ENCODE peak calls at places on chromosomes 16 and 17, in six cellular contexts. V, B, K, I, E and W are unnamed samples.

GRCh38 chr17:33964344-33964979 is 290.6 kb upstream of the CCL2 start:
- DNase-seq in V (no peak), B (no peak), K (no peak), I (no peak), E (no peak), W (no peak)

GRCh38 chr17:81389585-81389984 is 5.7 kb upstream of the BAHCC1 start:
- DNase-seq in V (no peak), B (no peak), K (no peak), I (no peak), E (no peak), W (no peak)

GRCh38 chr17:11980813-11981212 is 16.5 kb downstream of the ZNF18 start:
- DNase-seq in V (no peak), B (no peak), K (no peak), I (peak; percentile 6), E (no peak), W (no peak)

GRCh38 chr16:53827741-53828140 is 123.8 kb downstream of the FTO start:
- DNase-seq in V (peak; percentile 91), B (no peak), K (no peak), I (peak; percentile 62), E (no peak), W (no peak)

GRCh38 chr16:61007694-61008093 is 1028.5 kb downstream of the CDH8 start:
- DNase-seq in V (no peak), B (no peak), K (no peak), I (no peak), E (no peak), W (no peak)

GRCh38 chr16:73196670-73197069 is 148.7 kb upstream of the ZFHX3 start:
- DNase-seq in V (peak; percentile 85), B (no peak), K (peak; percentile 71), I (peak; percentile 82), E (peak; percentile 33), W (peak; percentile 71)

GRCh38 chr17:45221997-45222272 is 250 bp downstream of the FMNL1 start:
- DNase-seq in V (peak; percentile 55), B (no peak), K (no peak), I (no peak), E (no peak), W (no peak)

GRCh38 chr17:15290605-15291004 is 25.5 kb upstream of the PMP22 start:
- DNase-seq in V (no peak), B (no peak), K (no peak), I (peak; percentile 12), E (no peak), W (no peak)

GRCh38 chr16:84617631-84618427 is at the start of gene COTL1:
- DNase-seq in V (peak; percentile 98), B (peak; percentile 96), K (peak; percentile 98), I (peak; percentile 99), E (peak; percentile 98), W (peak; percentile 90)

GRCh38 chr17:7038025-7038862 is 2.4 kb downstream of the SLC16A13 start:
- DNase-seq in V (peak; percentile 32), B (no peak), K (no peak), I (no peak), E (no peak), W (no peak)

GRCh38 chr17:43578699-43579569 is 32.8 kb upstream of the ETV4 start:
- DNase-seq in V (peak; percentile 51), B (peak; percentile 50), K (no peak), I (peak; percentile 32), E (no peak), W (peak; percentile 55)

GRCh38 chr17:1551741-1552140 is 10.9 kb downstream of the PITPNA start:
- DNase-seq in V (no peak), B (no peak), K (no peak), I (no peak), E (no peak), W (no peak)

GRCh38 chr16:3150346-3151218 is 15.8 kb downstream of the ZNF213 start:
- DNase-seq in V (peak; percentile 99), B (peak; percentile 100), K (peak; percentile 96), I (peak; percentile 97), E (peak; percentile 96), W (peak; percentile 96)

GRCh38 chr16:3149630-3150345 is 15.0 kb downstream of the ZNF213 start:
- DNase-seq in V (peak; percentile 88), B (peak; percentile 69), K (peak; percentile 85), I (peak; percentile 83), E (peak; percentile 75), W (peak; percentile 76)

GRCh38 chr16:3153077-3153368 is 18.2 kb downstream of the ZNF213 start:
- DNase-seq in V (no peak), B (no peak), K (no peak), I (no peak), E (no peak), W (no peak)

GRCh38 chr16:3152022-3152272 is 17.1 kb downstream of the ZNF213 start:
- DNase-seq in V (no peak), B (no peak), K (no peak), I (no peak), E (peak; percentile 39), W (no peak)

GRCh38 chr16:3152273-3153076 is 17.6 kb downstream of the ZNF213 start:
- DNase-seq in V (peak; percentile 94), B (peak; percentile 87), K (peak; percentile 82), I (peak; percentile 90), E (peak; percentile 92), W (peak; percentile 90)
- H3K27ac ChIP-seq in V (no peak overlapping the region), B (no peak overlapping the region), K (peak overlapping the region; percentile 44), I (no peak overlapping the region), E (peak overlapping the region; percentile 59), W (no peak overlapping the region)

DNA sequence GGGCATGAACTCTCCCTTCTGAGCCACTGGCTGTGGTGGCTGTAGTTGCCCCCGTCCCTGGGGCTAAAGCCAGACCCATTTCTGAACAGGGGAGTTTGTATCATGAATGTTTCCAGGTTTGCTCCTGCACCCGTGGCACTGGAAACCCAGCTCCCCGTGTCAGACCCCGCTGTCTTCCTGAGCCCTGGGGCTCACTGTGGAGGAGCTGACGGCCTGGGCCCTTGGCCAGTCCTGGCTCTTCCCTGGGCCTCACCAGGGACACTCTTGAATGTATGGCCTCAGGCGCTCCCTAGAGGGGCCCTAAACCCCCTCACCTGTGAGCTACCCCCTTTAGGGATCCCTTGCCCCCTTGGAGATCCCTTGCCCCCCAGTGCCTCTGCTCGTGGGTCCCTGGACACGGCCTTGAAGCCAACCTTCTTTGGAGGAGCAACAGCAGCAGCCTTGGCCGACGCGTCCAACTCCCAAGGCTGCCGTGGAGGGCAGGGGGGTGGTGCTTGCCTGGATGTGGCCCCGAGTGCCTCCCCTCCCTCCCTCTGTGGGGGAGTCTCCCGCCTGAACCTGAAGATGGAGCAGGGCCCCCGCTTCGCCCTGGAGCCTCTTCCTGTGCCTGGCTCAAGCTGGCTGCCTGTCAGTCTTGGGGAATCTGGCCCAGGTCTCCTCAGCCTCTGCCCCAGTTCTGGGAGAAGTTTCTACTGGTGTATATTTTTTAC is 15.9 kb downstream of the CASKIN2 start:
- DNase-seq in V (no peak), B (no peak), K (peak; percentile 35), I (peak; percentile 53), E (peak; percentile 78), W (no peak)
- H3K27me3 ChIP-seq in V (no peaks in the 10 kb centered on the region), B (no peaks in the 10 kb centered on the region), K (no peaks in the 10 kb centered on the region), I (no peaks in the 10 kb centered on the region), E (no peaks in the 10 kb centered on the region), W (no peaks in the 10 kb centered on the region)

GRCh38 chr17:78736526-78737079 is 45.5 kb downstream of the CYTH1 start:
- DNase-seq in V (no peak), B (peak; percentile 79), K (peak; percentile 84), I (no peak), E (no peak), W (peak; percentile 73)
- TF ChIP-seq CTCF in V (no peak), B (no peak), K (no peak), I (no peak), E (no peak), W (peak; percentile 12)

GRCh38 chr17:35715416-35715815 is 16.0 kb upstream of the RASL10B start:
- DNase-seq in V (peak; percentile 91), B (no peak), K (no peak), I (no peak), E (no peak), W (peak; percentile 74)

GRCh38 chr17:35716173-35716572 is 15.3 kb upstream of the RASL10B start:
- DNase-seq in V (no peak), B (no peak), K (no peak), I (no peak), E (no peak), W (no peak)

GRCh38 chr17:35714988-35715387 is 16.5 kb upstream of the RASL10B start:
- DNase-seq in V (no peak), B (no peak), K (no peak), I (no peak), E (no peak), W (no peak)

GRCh38 chr17:35709874-35710273 is 21.6 kb upstream of the RASL10B start:
- DNase-seq in V (no peak), B (no peak), K (peak; percentile 31), I (peak; percentile 56), E (no peak), W (no peak)

GRCh38 chr17:35713069-35713728 is 18.2 kb upstream of the RASL10B start:
- DNase-seq in V (no peak), B (no peak), K (no peak), I (peak; percentile 89), E (no peak), W (peak; percentile 76)
- H3K27ac ChIP-seq in V (no peak overlapping the region), B (no peak overlapping the region), K (peak overlapping the region; percentile 90), I (peak overlapping the region; percentile 90), E (peak overlapping the region; percentile 3), W (peak overlapping the region; percentile 40)

DNA sequence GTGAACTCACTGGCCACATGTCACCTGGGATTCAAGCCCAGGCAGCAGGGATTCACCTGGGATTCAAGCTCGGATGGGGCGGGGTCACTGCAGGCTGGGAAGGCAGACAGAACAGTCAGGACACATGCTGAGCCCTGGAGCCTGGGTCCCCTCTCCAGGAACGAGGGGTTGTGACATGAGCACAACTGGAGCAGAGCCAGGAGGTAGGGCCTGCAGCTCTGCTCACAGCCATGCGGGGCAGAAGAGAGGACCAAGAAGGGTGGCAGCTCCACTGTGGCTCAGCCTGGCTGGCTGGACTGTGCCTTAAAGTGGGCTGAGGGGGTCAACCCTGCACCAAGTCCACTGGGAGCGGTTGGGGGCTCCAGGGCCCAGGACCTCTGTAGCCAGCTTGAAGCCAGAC is 150.1 kb downstream of the RAB11FIP4 start:
- DNase-seq in V (no peak), B (no peak), K (peak; percentile 50), I (no peak), E (no peak), W (no peak)
- H3K27me3 ChIP-seq in V (no peaks in the 10 kb centered on the region), B (no peaks in the 10 kb centered on the region), K (no peaks in the 10 kb centered on the region), I (no peaks in the 10 kb centered on the region), E (no peaks in the 10 kb centered on the region), W (no peaks in the 10 kb centered on the region)

GRCh38 chr16:75580-76501 is 2.2 kb upstream of the MPG start:
- DNase-seq in V (peak; percentile 54), B (no peak), K (peak; percentile 90), I (peak; percentile 95), E (peak; percentile 89), W (peak; percentile 49)
- TF ChIP-seq CTCF in V (peak; percentile 12), B (no peak), K (no peak), I (peak; percentile 55), E (peak; percentile 45), W (peak; percentile 16)

GRCh38 chr17:28710948-28711722 is 553 bp downstream of the PROCA1 start:
- DNase-seq in V (peak; percentile 98), B (peak; percentile 90), K (peak; percentile 91), I (peak; percentile 95), E (peak; percentile 95), W (no peak)
- H3K27ac ChIP-seq in V (peak overlapping the region; percentile 97), B (peak overlapping the region; percentile 76), K (peak overlapping the region; percentile 95), I (peak overlapping the region; percentile 89), E (peak overlapping the region; percentile 95), W (no peak overlapping the region)